ENCODE peak calls at places on chromosomes 7 and 10, in six cellular contexts. One of them, this sample, is unnamed.

GRCh38 chr7:2645274-2645868 is 13.6 kb downstream of the TTYH3 start:
- DNase-seq in AG09309: no peak
- DNase-seq in T-helper 17 cell: no peak
- DNase-seq in KG1: peak
- DNase-seq in PC-9: no peak
- DNase-seq in endothelial cell: peak
- DNase-seq in this sample: no peak

GRCh38 chr10:112977294-112977951 is 27.4 kb downstream of the TCF7L2 start:
- DNase-seq in KG1: no peak
- DNase-seq in AG09309: no peak
- DNase-seq in T-helper 17 cell: no peak
- DNase-seq in PC-9: no peak
- DNase-seq in endothelial cell: no peak
- DNase-seq in this sample: no peak

GRCh38 chr7:147524726-147525245 is 1065.8 kb upstream of the C7orf33 start:
- DNase-seq in T-helper 17 cell: no peak
- DNase-seq in KG1: no peak
- DNase-seq in endothelial cell: no peak
- DNase-seq in PC-9: no peak
- DNase-seq in AG09309: no peak
- DNase-seq in this sample: no peak

GRCh38 chr10:48924988-48925387 is 14.7 kb downstream of the LRRC18 start:
- DNase-seq in T-helper 17 cell: no peak
- DNase-seq in KG1: no peak
- DNase-seq in endothelial cell: no peak
- DNase-seq in AG09309: no peak
- DNase-seq in PC-9: no peak
- DNase-seq in this sample: no peak

GRCh38 chr10:127433951-127434350 is 115.2 kb upstream of the NPS start:
- DNase-seq in T-helper 17 cell: no peak
- DNase-seq in PC-9: no peak
- DNase-seq in endothelial cell: no peak
- DNase-seq in KG1: no peak
- DNase-seq in AG09309: no peak
- DNase-seq in this sample: no peak

GRCh38 chr10:95597788-95598187 is 36.6 kb upstream of the SORBS1 start:
- DNase-seq in PC-9: no peak
- DNase-seq in T-helper 17 cell: no peak
- DNase-seq in endothelial cell: no peak
- DNase-seq in KG1: no peak
- DNase-seq in AG09309: no peak
- DNase-seq in this sample: no peak

GRCh38 chr10:125773702-125774101 is 1.9 kb downstream of the MMP21 start:
- DNase-seq in PC-9: no peak
- DNase-seq in T-helper 17 cell: no peak
- DNase-seq in KG1: no peak
- DNase-seq in endothelial cell: no peak
- DNase-seq in AG09309: no peak
- DNase-seq in this sample: no peak

GRCh38 chr7:52017802-52018679 is 701.4 kb upstream of the COBL start:
- DNase-seq in endothelial cell: peak
- DNase-seq in KG1: peak
- DNase-seq in PC-9: no peak
- DNase-seq in T-helper 17 cell: no peak
- DNase-seq in AG09309: no peak
- DNase-seq in this sample: no peak

GRCh38 chr7:90999989-91000979 is 263.9 kb upstream of the FZD1 start:
- DNase-seq in KG1: no peak
- DNase-seq in T-helper 17 cell: no peak
- DNase-seq in PC-9: no peak
- DNase-seq in AG09309: no peak
- DNase-seq in endothelial cell: no peak
- DNase-seq in this sample: no peak